ENCODE peak calls at places on chromosomes 7 and 10, in four cellular contexts. W is K562, B is HepG2, O is HCT116. C is an unnamed sample.

GRCh38 chr10:62691331-62691730 is 113.2 kb upstream of the ADO start:
- DNase-seq in W (no peak), B (no peak), O (no peak), C (no peak)

GRCh38 chr10:70312972-70313371 is 29.2 kb upstream of the NPFFR1 start:
- DNase-seq in W (no peak), B (no peak), O (no peak), C (no peak)

GRCh38 chr7:32937344-32938174 is 19.7 kb upstream of the FKBP9 start:
- DNase-seq in W (peak; percentile 29), B (peak; percentile 40), O (no peak), C (no peak)

GRCh38 chr10:63209703-63210102 is 76.6 kb downstream of the NRBF2 start:
- DNase-seq in W (no peak), B (no peak), O (no peak), C (no peak)

GRCh38 chr7:2036786-2037185 is 196.0 kb downstream of the MAD1L1 start:
- DNase-seq in W (no peak), B (no peak), O (no peak), C (no peak)

GRCh38 chr10:84344560-84344959 is 16.2 kb downstream of the CCSER2 start:
- DNase-seq in W (no peak), B (no peak), O (no peak), C (no peak)

GRCh38 chr10:89480047-89480446 is 55.3 kb downstream of the SLC16A12 start:
- DNase-seq in W (no peak), B (no peak), O (no peak), C (no peak)

GRCh38 chr10:124744047-124744687 is at the start of gene FAM53B:
- DNase-seq in W (peak; percentile 85), B (no peak), O (peak; percentile 56), C (no peak)

GRCh38 chr7:154777489-154777888 is 225.4 kb downstream of the PAXIP1 start:
- DNase-seq in W (no peak), B (no peak), O (no peak), C (no peak)

GRCh38 chr7:458511-459245 is 61.0 kb downstream of the PDGFA start:
- DNase-seq in W (no peak), B (no peak), O (no peak), C (no peak)

GRCh38 chr7:461118-461452 is 58.6 kb downstream of the PDGFA start:
- DNase-seq in W (no peak), B (no peak), O (no peak), C (no peak)

GRCh38 chr7:459584-460373 is 59.9 kb downstream of the PDGFA start:
- DNase-seq in W (peak; percentile 57), B (no peak), O (no peak), C (no peak)

GRCh38 chr7:461453-462172 is 58.0 kb downstream of the PDGFA start:
- DNase-seq in W (no peak), B (peak; percentile 67), O (no peak), C (no peak)

DNA sequence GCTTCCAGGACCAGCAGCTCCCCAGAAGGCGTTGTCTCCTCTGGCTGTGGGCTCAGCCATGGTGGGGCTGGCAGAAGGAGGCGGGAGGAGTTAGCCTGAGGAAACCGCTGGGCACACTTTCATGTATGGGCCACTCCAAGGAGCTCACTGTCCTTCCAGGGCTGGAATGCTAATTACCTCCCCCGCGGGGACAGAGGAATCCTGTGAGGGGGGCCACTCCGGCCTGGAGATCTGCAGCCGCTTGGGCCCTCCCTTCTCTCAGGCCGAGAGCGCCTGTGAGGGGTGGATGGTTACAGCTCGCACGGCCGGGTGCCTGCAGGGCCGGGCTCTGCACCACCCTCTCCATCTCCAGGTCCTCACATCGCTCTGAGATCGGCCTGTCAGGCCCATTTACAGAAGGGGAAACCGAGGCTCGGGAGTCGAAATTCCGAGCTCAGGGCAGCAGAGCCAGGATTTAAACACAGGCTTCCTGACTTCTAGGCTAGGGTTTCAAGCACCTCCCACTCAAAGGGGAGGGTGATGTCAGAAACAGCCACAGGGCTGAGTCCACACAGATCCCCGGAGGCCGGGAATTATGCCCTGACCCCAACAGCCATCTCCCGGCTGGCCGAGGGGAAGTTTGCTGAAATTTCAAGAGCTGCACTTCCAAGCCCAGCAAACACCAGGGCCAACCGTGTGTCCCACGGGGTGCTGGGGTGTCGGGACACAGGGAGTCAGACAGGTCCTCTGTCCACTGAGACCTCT is 59.1 kb downstream of the PDGFA start:
- DNase-seq in W (no peak), B (peak; percentile 61), O (no peak), C (no peak)
- TF ChIP-seq TCF7L2 in W (no peak), B (no peak), O (no peak), C (no peak)

DNA sequence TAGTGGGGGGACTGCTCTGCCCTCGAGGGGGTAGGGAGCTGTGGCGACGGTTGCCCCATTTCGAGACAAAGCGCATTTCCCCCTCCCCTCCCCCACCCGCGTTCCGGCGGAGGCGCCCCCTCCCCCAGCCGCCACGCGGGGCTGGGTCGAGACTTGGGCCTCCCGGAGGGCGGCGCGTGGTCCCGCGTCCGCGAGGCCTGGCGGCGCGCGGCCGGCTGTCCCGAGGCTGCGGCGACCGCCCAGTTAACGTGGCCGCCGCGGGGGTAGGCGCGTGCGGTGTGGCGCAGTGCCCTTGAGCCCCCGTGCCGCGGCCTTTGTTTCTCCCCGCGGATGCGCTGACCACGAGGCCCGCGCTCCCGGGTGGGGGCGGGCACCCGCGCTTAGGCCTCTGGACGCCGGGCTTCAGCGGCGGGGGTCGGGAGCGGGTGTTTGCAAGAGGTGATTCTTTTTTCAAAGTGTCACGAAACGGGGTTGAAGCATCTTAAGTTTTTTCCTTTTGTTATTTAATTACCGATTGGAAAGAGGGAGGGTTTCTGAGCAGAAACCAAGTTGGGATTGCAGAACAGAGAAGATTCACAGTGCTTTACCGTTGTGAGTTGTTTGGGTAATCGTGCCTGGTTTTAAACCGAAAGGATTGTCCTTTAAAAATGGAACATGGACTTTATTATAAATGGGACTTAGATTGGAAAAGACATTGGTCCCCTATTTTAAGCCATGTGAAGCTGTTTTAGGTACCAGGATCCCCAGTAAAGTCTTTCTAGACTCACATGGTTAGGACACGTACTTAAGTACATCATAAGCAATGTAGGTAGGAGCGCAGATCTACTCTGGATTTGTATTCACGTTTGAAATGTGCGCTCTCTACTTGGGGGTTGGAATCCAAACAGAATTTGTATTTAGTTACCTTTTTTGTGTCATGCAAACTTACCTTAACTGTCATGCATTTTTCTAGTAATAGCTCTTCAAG is 757 bp downstream of the CBX3 start:
- DNase-seq in W (peak; percentile 68), B (no peak), O (no peak), C (no peak)
- TF ChIP-seq REST in W (no peak), B (no peak), O (no peak), C (no peak)

GRCh38 chr7:15687645-15688025 is 1.2 kb upstream of the MEOX2 start:
- DNase-seq in W (no peak), B (no peak), O (no peak), C (no peak)
- TF ChIP-seq CTCF in W (no peak), B (no peak), O (no peak), C (no peak)

DNA sequence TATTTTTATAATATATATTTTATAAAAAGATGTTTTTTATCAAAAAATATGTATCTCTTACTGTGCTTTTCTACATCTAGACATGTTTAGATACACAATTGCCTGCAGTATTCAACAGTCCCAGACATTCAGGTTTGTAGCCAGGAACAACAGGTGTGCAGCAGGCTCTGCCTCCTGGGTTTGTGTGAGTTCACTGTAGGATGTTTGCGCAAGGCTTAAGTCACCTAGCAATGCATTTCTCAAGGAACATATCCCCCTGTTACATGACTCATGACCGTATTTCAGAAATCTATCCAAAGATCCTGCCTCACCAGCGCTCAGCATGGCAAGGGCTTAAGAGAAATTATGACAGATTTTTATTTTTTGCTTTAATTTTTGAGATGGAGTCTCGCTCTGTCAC is 41.5 kb downstream of the PITRM1 start:
- DNase-seq in W (no peak), B (no peak), O (no peak), C (no peak)
- TF ChIP-seq TCF7L2 in W (no peak), B (no peak), O (no peak), C (no peak)

GRCh38 chr7:156524737-156525597 is 115.6 kb upstream of the RNF32 start:
- DNase-seq in W (no peak), B (no peak), O (no peak), C (no peak)

GRCh38 chr7:156523447-156524048 is 117.0 kb upstream of the RNF32 start:
- DNase-seq in W (no peak), B (no peak), O (no peak), C (no peak)

GRCh38 chr7:156529982-156530381 is 110.6 kb upstream of the RNF32 start:
- DNase-seq in W (no peak), B (no peak), O (no peak), C (no peak)

GRCh38 chr7:156532016-156532602 is 108.5 kb upstream of the RNF32 start:
- DNase-seq in W (no peak), B (peak; percentile 37), O (no peak), C (no peak)

GRCh38 chr7:156527458-156527890 is 113.1 kb upstream of the RNF32 start:
- DNase-seq in W (no peak), B (peak; percentile 62), O (no peak), C (no peak)
- TF ChIP-seq REST in W (no peak), B (no peak), O (no peak), C (no peak)